ENCODE peak calls at places on chromosomes 11 and 22, in four cellular contexts. U is K562, X is HCT116, S is HepG2. O is an unnamed sample.
A peak's percentile ranks its signal among the peaks of the same experiment; 100 is the strongest.

GRCh38 chr22:17772963-17773605 is 1.2 kb downstream of the BID start:
- DNase-seq in U (peak; percentile 77), X (no peak), S (no peak), O (no peak)

GRCh38 chr11:12109591-12110196 is 696 bp upstream of the MICAL2 start:
- DNase-seq in U (peak; percentile 58), X (no peak), S (no peak), O (no peak)

GRCh38 chr11:133476570-133477262 is 55.6 kb downstream of the OPCML start:
- DNase-seq in U (no peak), X (no peak), S (no peak), O (no peak)

GRCh38 chr22:22410121-22410520 is 98.4 kb downstream of the ZNF280B start:
- DNase-seq in U (no peak), X (no peak), S (no peak), O (no peak)

GRCh38 chr22:27810566-27810965 is 9.0 kb upstream of the MN1 start:
- DNase-seq in U (no peak), X (no peak), S (peak; percentile 40), O (no peak)

GRCh38 chr22:30565341-30565740 is 9.1 kb downstream of the GAL3ST1 start:
- DNase-seq in U (no peak), X (no peak), S (no peak), O (no peak)

GRCh38 chr22:26927841-26928240 is 270.5 kb downstream of the MIAT start:
- DNase-seq in U (no peak), X (no peak), S (no peak), O (no peak)

GRCh38 chr11:34308821-34309585 is 48.8 kb downstream of the ABTB2 start:
- DNase-seq in U (no peak), X (no peak), S (peak; percentile 86), O (no peak)

GRCh38 chr11:108937756-108938155 is 272.9 kb downstream of the DDX10 start:
- DNase-seq in U (no peak), X (no peak), S (no peak), O (no peak)

GRCh38 chr22:20378110-20378509 is 15.8 kb upstream of the ZNF74 start:
- DNase-seq in U (no peak), X (no peak), S (no peak), O (no peak)

GRCh38 chr11:71294846-71295600 is 42.6 kb upstream of the SHANK2 start:
- DNase-seq in U (no peak), X (no peak), S (no peak), O (no peak)

GRCh38 chr11:91608662-91609061 is 616.0 kb upstream of the FAT3 start:
- DNase-seq in U (no peak), X (no peak), S (no peak), O (no peak)

GRCh38 chr22:40324468-40325305 is 21.6 kb upstream of the ADSL start:
- DNase-seq in U (no peak), X (no peak), S (no peak), O (no peak)

GRCh38 chr11:85823816-85824215 is 12.9 kb upstream of the SYTL2 start:
- DNase-seq in U (no peak), X (no peak), S (no peak), O (no peak)

GRCh38 chr11:16942342-16942741 is 71.9 kb downstream of the PLEKHA7 start:
- DNase-seq in U (no peak), X (no peak), S (no peak), O (no peak)

DNA sequence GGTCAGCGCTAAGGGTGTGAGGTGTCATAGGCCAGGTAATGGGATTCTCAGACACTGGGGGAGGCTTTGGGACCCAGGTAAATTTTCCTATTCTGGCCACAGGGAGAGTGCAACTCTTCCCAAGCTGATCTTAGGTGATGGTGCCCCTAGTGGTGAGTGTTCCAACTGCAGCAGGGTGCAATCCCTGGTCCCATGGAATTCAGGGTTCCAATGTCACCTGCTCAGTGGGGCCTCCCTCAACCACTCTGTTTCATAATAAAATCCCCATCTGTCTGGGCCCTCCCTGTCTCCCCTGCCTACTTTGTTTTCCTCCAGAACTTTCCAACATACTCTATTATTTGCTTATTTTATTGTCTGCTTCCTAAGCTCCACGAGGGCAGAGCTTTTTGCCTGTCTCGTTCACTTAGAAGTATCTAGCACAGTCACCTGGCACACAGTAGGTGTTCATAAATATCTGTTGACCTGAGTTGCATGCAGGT is 2.9 kb upstream of the SGSM1 start:
- DNase-seq in U (peak; percentile 52), X (peak; percentile 70), S (peak; percentile 46), O (peak; percentile 35)
- TF ChIP-seq TCF7L2 in U (no peak), X (no peak), S (no peak), O (no peak)

DNA sequence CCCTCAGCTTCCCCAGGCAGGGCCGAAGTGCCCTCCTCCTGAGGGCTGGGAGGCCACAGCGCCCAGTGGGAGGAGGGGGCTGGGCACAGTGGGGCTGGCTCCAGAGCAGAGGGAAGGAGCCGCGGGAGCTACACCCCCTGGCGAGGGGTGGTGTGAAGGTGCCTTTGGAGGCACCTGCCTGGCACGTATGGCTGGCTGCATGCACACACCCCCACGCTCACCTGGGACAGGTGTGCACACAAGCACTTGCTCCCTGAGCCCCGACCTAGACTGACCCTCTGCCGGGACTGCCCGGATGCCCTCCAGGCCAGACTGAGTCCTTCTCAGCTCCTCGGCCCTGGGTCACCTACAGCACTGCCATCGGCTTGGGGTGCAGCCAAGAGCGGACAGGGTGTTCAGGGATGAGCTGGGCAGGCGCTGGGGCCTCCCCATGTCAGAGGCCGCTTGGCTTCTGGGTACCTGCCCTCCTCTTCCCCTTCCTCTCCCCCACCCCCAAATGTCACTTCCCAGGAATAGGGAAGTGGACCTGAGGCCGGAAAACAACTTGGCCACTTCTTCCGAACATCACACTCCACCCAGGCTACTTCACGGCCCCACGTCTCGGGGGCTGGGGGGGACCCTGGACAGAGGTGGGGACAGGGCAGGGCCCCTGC is 7.4 kb upstream of the PIM3 start:
- DNase-seq in U (no peak), X (no peak), S (no peak), O (no peak)
- TF ChIP-seq TCF7L2 in U (no peak), X (no peak), S (no peak), O (no peak)

DNA sequence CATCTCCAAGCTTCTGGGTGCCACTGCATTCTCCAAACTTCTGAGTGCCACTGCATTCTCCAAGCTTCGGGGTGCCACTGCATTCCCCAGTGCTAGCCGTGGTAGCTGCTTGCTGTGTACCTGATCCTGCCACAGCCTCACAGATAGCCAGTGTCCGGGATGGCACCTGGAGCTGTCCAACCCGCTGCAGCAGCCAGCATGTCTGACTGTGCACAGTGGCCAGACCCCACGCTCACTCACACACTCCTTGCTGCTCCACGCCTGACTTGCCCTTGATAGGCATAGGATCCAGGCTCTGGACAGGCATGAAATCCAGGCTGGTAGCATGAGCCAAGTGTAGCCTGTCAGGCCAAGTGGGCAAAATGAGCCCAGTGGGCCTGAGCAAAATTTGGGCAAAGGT is 465.0 kb downstream of the GUCY1A2 start:
- DNase-seq in U (no peak), X (no peak), S (no peak), O (no peak)
- TF ChIP-seq TCF7L2 in U (no peak), X (no peak), S (no peak), O (no peak)

DNA sequence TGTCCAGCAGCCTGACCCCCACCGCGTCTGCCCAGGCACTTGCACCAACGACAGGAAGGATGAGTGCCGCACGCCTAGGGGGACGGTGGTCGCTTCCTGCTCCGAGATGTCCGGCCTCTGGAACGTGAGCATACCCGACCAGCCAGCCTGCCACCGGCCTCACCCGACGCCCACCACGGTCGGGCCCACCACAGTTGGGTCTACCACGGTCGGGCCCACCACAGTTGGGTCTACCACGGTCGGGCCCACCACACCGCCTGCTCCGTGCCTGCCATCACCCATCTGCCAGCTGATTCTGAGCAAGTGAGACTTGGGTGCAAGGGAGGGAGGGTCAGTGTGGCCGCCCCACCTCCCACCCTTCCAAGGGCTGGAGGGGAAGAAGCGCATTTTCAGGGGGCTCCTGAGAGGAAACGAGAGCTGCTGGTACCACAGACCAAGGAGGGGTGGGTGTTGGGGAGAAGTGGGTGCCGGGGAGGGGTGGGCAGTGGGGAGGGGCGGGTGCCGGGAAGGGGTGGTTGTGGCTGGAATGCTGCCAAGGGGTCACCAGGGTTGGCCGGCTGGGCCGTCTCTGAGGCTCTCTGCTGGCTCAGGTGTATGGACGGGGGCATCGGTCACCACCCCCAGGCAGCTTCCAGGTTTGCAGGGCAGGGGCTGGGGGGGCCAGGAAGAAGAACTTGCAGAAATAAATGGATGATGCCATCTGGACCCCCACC is 27.7 kb upstream of the MUC5B start:
- DNase-seq in U (no peak), X (no peak), S (no peak), O (no peak)
- TF ChIP-seq TCF7L2 in U (no peak), X (no peak), S (no peak), O (no peak)

O was measured in Panc1.